ENCODE peak calls at places on chromosome 7, in six cellular contexts. J is AG04450; Y is heart right ventricle; U is CD8-positive, alpha-beta memory T cell; I is gastrocnemius medialis; O is ovary. H is an unnamed sample.

GRCh38 chr7:116138202-116138801 is 72.0 kb upstream of the TES start:
- DNase-seq in I (no peak), U (no peak), Y (no peak), J (peak; percentile 57), O (no peak), H (peak; percentile 16)

GRCh38 chr7:39633563-39634550 is 10.5 kb downstream of the RALA start:
- DNase-seq in U (no peak), I (no peak), Y (no peak), O (no peak), J (no peak), H (peak; percentile 16)

GRCh38 chr7:15130666-15131541 is 228.4 kb upstream of the DGKB start:
- DNase-seq in J (no peak), I (no peak), O (no peak), U (no peak), Y (no peak), H (no peak)

GRCh38 chr7:65477326-65477725 is 103.7 kb downstream of the ZNF92 start:
- DNase-seq in U (no peak), Y (no peak), O (no peak), J (no peak), I (no peak), H (no peak)

GRCh38 chr7:51031791-51032484 is 249.2 kb upstream of the GRB10 start:
- DNase-seq in I (no peak), O (no peak), J (no peak), Y (no peak), U (no peak), H (no peak)

GRCh38 chr7:3218561-3219225 is 82.4 kb upstream of the SDK1 start:
- DNase-seq in J (no peak), I (no peak), Y (no peak), O (no peak), U (no peak), H (no peak)

GRCh38 chr7:155896531-155897263 is 84.4 kb upstream of the SHH start:
- DNase-seq in O (no peak), Y (no peak), J (no peak), U (no peak), I (no peak), H (no peak)

GRCh38 chr7:33640732-33641131 is 264.6 kb upstream of the BMPER start:
- DNase-seq in I (no peak), O (no peak), J (no peak), Y (no peak), U (no peak), H (no peak)

GRCh38 chr7:101564778-101565211 is 64.3 kb downstream of the MYL10 start:
- DNase-seq in J (no peak), O (no peak), I (no peak), Y (no peak), U (no peak), H (no peak)

GRCh38 chr7:100867796-100868485 is 754 bp downstream of the TRIP6 start:
- DNase-seq in J (no peak), I (no peak), Y (no peak), U (no peak), O (no peak), H (no peak)

GRCh38 chr7:7868245-7868899 is 100.2 kb upstream of the GLCCI1 start:
- DNase-seq in I (no peak), O (no peak), Y (no peak), J (no peak), U (no peak), H (no peak)
- H3K27ac ChIP-seq in I (peak overlapping the region; percentile 8), O (no peak overlapping the region), Y (no peak overlapping the region), J (no peak overlapping the region), U (peak overlapping the region; percentile 8), H (no peak overlapping the region)

DNA sequence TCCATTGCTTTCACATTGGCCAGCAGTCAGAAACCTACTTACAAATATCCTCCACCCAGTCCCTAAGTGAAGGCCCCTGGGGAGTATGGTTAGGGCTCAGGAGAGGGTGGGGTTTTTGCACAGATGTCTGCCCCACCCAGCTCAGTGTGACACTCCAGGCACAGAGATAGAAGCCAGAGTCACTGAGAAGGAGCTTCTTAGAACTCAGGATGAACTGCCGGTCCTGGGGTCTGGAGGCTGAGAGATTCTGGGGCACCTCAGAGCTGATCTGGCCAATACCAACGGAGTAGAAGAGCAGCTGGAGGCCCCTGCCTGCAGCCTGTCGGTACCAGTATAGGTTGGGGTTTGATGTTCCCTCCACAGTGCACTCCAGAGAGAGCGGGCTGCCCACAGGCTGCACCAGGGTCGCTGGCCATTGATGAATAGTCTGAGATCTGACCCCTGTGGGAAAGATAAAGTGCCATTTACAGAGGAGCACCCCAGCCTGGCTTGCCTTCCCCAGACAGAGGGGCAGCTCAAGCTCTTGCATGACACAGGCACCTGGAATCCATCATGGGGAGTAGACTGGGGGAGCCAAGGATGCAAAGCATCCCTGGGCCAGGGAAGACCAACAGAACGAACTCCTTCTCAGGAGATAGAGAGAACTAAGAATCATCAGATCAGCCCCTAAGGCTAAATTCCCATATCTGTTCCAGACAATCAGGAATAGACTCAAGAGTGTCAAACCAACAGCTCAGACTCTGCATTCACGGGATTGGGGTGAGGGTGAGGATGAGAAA is 41.9 kb downstream of the PRSS2 start:
- DNase-seq in U (no peak), J (no peak), Y (no peak), O (no peak), I (no peak), H (no peak)
- H3K4me3 ChIP-seq in U (no peak overlapping the region), J (no peak overlapping the region), Y (no peak overlapping the region), O (no peak overlapping the region), I (no peak overlapping the region), H (no peak overlapping the region)

GRCh38 chr7:95250591-95250990 is 73.7 kb downstream of the PON1 start:
- DNase-seq in J (no peak), Y (no peak), I (no peak), U (no peak), O (no peak), H (no peak)
- H3K27ac ChIP-seq in J (no peak overlapping the region), Y (no peak overlapping the region), I (no peak overlapping the region), U (no peak overlapping the region), O (no peak overlapping the region), H (no peak overlapping the region)

DNA sequence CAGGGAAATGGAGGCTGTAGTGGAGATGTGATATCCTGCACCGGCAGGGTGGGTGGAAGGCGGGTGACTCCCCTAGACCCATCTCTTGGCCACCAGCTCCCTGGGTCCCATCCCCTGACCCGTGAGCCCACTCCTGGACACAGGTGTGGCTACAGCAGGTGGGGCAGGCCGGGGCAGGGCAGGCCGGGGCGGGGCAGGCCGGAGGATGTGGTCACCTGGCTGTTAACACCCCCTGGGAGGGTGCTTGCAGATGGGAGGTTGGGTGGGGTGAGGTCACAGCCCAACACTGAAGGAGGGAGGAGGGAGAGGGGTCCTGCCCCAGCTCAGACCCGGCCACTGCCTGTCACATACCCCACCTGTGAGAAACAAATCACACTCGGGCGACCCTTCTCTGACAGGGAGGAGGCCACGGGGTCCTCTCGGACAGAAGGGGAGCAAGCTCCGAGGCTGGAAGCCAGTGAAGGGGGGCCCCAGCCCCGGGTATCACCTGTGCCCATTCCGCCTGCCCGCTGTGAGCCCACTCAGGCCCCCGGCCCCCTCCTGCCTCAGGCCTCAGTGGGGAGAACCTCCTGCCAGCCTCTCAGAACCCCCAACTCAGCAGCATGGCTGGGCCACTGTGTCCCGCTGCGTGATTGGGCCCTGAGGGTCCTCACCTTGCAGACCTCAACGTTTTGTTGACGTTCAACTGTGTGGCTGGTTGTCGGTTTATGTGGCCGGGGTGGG is 74.0 kb downstream of the MICALL2 start:
- DNase-seq in I (no peak), O (no peak), U (no peak), J (no peak), Y (no peak), H (no peak)
- H3K4me3 ChIP-seq in I (no peak overlapping the region), O (no peak overlapping the region), U (no peak overlapping the region), J (no peak overlapping the region), Y (no peak overlapping the region), H (no peak overlapping the region)

GRCh38 chr7:133258174-133258573 is 5.3 kb downstream of the EXOC4 start:
- DNase-seq in O (no peak), U (no peak), Y (no peak), J (no peak), I (no peak), H (no peak)

GRCh38 chr7:133252506-133252857 is 396 bp upstream of the EXOC4 start:
- DNase-seq in O (no peak), I (no peak), U (no peak), Y (no peak), J (no peak), H (no peak)

GRCh38 chr7:133252858-133253521 is at the start of gene EXOC4:
- DNase-seq in J (peak; percentile 93), O (peak; percentile 89), Y (peak; percentile 75), U (peak; percentile 79), I (peak; percentile 93), H (peak; percentile 83)

GRCh38 chr7:133253522-133253882 is 624 bp downstream of the EXOC4 start:
- DNase-seq in Y (no peak), U (no peak), O (no peak), J (no peak), I (peak; percentile 17), H (no peak)

GRCh38 chr7:133255461-133255860 is 2.6 kb downstream of the EXOC4 start:
- DNase-seq in O (no peak), U (no peak), J (no peak), Y (no peak), I (no peak), H (no peak)
- H3K27ac ChIP-seq in O (no peak overlapping the region), U (no peak overlapping the region), J (no peak overlapping the region), Y (no peak overlapping the region), I (no peak overlapping the region), H (no peak overlapping the region)

GRCh38 chr7:107025449-107026103 is 18.9 kb upstream of the PRKAR2B start:
- DNase-seq in O (no peak), J (no peak), I (no peak), Y (no peak), U (no peak), H (no peak)

GRCh38 chr7:107024906-107025305 is 19.6 kb upstream of the PRKAR2B start:
- DNase-seq in Y (no peak), I (no peak), U (no peak), J (no peak), O (no peak), H (no peak)

GRCh38 chr7:107029764-107030286 is 14.7 kb upstream of the PRKAR2B start:
- DNase-seq in U (no peak), Y (no peak), J (no peak), I (no peak), O (no peak), H (no peak)

GRCh38 chr7:107029061-107029763 is 15.3 kb upstream of the PRKAR2B start:
- DNase-seq in I (no peak), O (no peak), U (no peak), Y (no peak), J (no peak), H (no peak)

GRCh38 chr7:107027208-107027607 is 17.3 kb upstream of the PRKAR2B start:
- DNase-seq in Y (no peak), O (no peak), J (no peak), U (no peak), I (no peak), H (no peak)
- H3K4me3 ChIP-seq in Y (no peak overlapping the region), O (no peak overlapping the region), J (no peak overlapping the region), U (no peak overlapping the region), I (no peak overlapping the region), H (no peak overlapping the region)

H was measured in CD8-positive, alpha-beta T cell.